ENCODE peak calls at places on chromosomes 7 and 10, in six cellular contexts. N is HepG2, Z is K562, Q is GM12878, P is H1, F is GM12891. O is an unnamed sample.

GRCh38 chr10:49079499-49079898 is 35.8 kb downstream of the VSTM4 start:
- DNase-seq in N (no peak), Z (no peak), Q (no peak), P (no peak), F (no peak), O (no peak)

GRCh38 chr7:64101943-64102655 is 56.9 kb downstream of the ZNF727 start:
- DNase-seq in N (no peak), Z (no peak), Q (no peak), P (no peak), F (no peak), O (no peak)

GRCh38 chr7:112572669-112573301 is 92.0 kb downstream of the LSMEM1 start:
- DNase-seq in N (peak), Z (no peak), Q (no peak), P (no peak), F (no peak), O (no peak)

GRCh38 chr7:5554287-5554785 is 130.7 kb upstream of the TNRC18 start:
- DNase-seq in N (no peak), Z (no peak), Q (no peak), P (no peak), F (no peak), O (no peak)

GRCh38 chr7:155806096-155806871 is 6.0 kb downstream of the SHH start:
- DNase-seq in N (no peak), Z (no peak), Q (no peak), P (no peak), F (no peak), O (no peak)

GRCh38 chr10:94146313-94146712 is 152.6 kb downstream of the PLCE1 start:
- DNase-seq in N (no peak), Z (no peak), Q (no peak), P (no peak), F (no peak), O (no peak)

GRCh38 chr7:129066290-129067131 is 11.6 kb upstream of the TNPO3 start:
- DNase-seq in N (no peak), Z (peak), Q (no peak), P (no peak), F (no peak), O (no peak)

GRCh38 chr7:36673703-36674102 is 50.6 kb downstream of the AOAH start:
- DNase-seq in N (no peak), Z (no peak), Q (no peak), P (no peak), F (no peak), O (no peak)

GRCh38 chr7:150974468-150975391 is 3.4 kb downstream of the KCNH2 start:
- DNase-seq in N (no peak), Z (peak), Q (no peak), P (no peak), F (peak), O (peak)

GRCh38 chr7:20352573-20353304 is 22.0 kb downstream of the ITGB8 start:
- DNase-seq in N (no peak), Z (no peak), Q (no peak), P (no peak), F (no peak), O (no peak)

GRCh38 chr10:118528426-118528825 is 67.0 kb downstream of the PRLHR start:
- DNase-seq in N (no peak), Z (no peak), Q (no peak), P (no peak), F (no peak), O (no peak)

DNA sequence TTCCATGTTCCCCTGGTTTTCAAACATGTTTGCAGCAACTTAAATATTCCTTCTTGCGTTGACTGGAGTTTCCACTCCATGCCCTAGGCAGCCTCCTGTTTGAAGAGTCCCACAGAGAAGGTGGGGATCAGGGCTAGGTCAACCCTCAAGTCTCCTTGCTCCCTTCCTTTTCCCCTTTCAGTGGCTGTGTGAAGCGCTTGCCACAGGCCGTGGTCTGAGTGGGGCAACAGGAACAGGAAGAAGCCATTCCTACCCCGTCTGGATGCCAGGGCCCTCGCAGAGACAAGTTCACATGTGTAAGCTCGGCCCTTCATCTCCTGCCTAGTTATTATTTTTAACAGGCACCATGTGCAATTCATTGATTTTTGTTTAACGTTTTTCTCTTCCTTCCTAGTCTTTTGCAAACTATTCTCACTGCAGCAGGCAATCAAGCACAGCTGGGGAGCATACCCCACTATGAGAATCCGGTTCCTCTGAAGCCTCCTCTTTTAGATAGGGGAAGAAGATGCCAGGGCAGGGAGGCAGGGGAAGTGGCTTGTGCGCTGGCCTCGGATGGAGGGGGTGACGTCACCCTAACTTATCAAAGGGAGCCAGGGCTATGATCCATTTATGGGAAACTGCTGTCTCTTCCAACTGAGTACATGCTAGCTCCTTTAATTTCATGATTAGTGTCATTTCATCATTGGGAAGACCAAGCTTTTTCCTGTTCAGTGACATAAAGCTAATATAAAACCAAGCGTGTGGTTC is 64.2 kb downstream of the PRLHR start:
- DNase-seq in N (no peak), Z (peak), Q (no peak), P (no peak), F (no peak), O (no peak)
- TF ChIP-seq TAF1 in N (no peak), Z (no peak), Q (no peak), P (no peak), F (no peak), O (no peak)

DNA sequence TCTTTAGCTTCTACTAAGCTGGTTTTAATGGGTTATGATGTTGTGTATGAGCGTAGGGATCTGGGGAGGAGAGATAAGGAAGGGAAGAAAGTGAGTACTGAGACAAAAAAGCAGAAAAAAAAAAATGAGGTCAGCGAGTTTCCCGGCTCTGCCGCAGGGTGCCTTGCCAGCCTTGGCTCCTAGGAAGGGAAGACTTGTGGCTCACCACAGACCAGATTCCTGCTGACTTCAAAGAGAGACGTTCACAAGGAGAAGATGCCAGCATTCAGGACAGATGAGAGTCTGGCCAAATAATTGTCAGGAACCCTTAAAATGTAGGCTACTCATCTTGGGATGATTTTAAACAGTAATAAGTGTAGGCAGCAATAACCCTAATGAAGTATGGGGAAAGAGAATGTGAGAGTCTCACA is 11.4 kb upstream of the FAS start:
- DNase-seq in N (no peak), Z (peak), Q (no peak), P (no peak), F (no peak), O (no peak)
- TF ChIP-seq POLR2A in N (no peak), Z (no peak), Q (no peak), P (no peak), F (no peak), O (no peak)

GRCh38 chr10:61633665-61634064 is 29.1 kb upstream of the CABCOCO1 start:
- DNase-seq in N (no peak), Z (no peak), Q (no peak), P (no peak), F (no peak), O (no peak)
- TF ChIP-seq POLR2AphosphoS5 in N (no peak), Z (no peak), Q (no peak), P (no peak), F (no peak), O (no peak)

DNA sequence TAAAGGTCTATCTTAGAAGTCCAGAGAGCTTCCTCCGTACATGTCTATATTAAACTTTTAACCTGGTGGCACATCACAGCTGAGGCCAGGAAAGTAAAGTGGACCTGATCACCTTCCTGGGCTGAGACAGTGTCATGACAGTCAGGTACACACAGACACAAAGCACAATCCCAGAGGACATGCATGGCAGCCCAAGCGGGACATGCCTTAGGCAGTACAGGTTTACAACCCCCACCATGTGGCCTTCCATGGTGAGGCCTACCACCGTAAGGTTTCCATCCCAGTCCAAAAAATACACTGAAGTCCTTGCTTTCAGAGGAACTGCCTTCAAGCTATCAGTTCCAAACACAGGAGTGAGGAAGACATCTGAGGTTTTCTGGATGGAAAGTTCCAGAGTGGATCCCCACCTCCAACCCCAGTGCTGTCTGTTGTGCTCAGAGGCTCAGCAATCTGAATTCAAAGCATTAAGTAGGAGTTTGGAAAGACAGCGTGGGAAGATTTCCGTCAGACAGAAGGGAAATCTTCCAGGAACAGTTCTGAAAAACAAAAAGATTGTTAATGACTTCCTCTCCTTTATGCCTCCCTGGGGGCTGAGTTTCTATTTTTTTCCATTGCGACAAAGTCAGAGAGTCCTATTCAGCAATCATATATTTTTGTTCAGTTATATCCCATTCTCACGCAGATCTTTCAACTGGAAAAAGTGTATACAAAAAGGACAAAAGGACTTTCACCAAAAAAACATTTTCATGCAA is 20.1 kb downstream of the IFIT3 start:
- DNase-seq in N (no peak), Z (no peak), Q (no peak), P (no peak), F (no peak), O (no peak)
- TF ChIP-seq TAF1 in N (no peak), Z (no peak), Q (no peak), P (no peak), F (no peak), O (no peak)

DNA sequence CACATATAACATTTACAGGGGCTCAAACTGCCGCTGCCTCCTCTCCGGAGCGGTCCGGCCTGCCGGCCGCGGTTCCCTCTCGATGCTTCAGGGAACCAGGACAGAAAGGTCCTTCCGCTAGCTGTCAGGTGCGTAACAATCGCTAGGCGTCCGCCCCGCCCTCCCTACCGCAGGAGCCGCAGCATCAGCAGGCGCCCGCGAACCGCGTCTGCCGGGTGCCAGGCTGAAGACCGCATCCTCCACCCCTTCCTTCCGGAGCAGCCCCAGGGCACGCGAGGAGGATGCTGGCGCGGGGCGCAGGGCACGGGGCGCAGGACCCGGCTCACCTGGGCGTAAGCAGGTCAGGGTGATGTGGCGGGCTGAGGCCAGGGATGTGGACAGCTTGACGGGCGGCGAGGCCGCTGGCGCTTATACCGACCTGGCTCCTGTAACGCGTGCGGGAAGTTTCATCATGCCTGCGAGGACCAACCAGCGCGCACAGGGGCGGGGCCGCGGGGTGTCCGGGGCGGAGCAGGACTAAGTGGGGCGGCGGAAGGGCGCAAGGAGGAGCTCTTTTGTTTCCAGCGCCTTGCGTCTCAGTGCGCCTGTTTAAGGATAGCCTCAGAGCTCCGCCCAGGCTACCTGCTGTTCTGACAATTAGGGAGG is at the start of gene ASNS:
- DNase-seq in N (peak), Z (peak), Q (peak), P (peak), F (peak), O (peak)
- TF ChIP-seq POLR2A in N (peak), Z (peak), Q (peak), P (peak), F (peak), O (peak)